ENCODE peak calls at places on chromosomes 12 and 14, in ten cellular contexts. One of them, this sample, is unnamed.

GRCh38 chr12:97575792-97576191 is 113.2 kb downstream of the RMST start:
- DNase-seq in aorta: no peak
- DNase-seq in non-pigmented ciliary epithelial cell: no peak
- DNase-seq in stimulated activated CD4-positive, alpha-beta T cell treated with anti-CD3 and anti-CD28 coated beads, Interleukin-2, amount 100 ng/mL, for 48 hours: no peak
- DNase-seq in Calu3: no peak
- DNase-seq in vagina: no peak
- DNase-seq in anterior cingulate cortex: no peak
- DNase-seq in stromal cell of bone marrow: no peak
- DNase-seq in IMR-90: no peak
- DNase-seq in activated CD4-positive, alpha-beta T cell treated with anti-CD3 and anti-CD28 coated beads, Interleukin-2, amount 50 U/mL, for 24 hours: no peak
- DNase-seq in this sample: no peak

GRCh38 chr14:91354979-91355685 is 62.5 kb downstream of the CCDC88C start:
- DNase-seq in non-pigmented ciliary epithelial cell: no peak
- DNase-seq in anterior cingulate cortex: no peak
- DNase-seq in activated CD4-positive, alpha-beta T cell treated with anti-CD3 and anti-CD28 coated beads, Interleukin-2, amount 50 U/mL, for 24 hours: no peak
- DNase-seq in stimulated activated CD4-positive, alpha-beta T cell treated with anti-CD3 and anti-CD28 coated beads, Interleukin-2, amount 100 ng/mL, for 48 hours: peak
- DNase-seq in Calu3: no peak
- DNase-seq in vagina: no peak
- DNase-seq in IMR-90: no peak
- DNase-seq in aorta: peak
- DNase-seq in stromal cell of bone marrow: no peak
- DNase-seq in this sample: no peak

GRCh38 chr12:39443704-39444234 is 849 bp upstream of the KIF21A start:
- DNase-seq in stimulated activated CD4-positive, alpha-beta T cell treated with anti-CD3 and anti-CD28 coated beads, Interleukin-2, amount 100 ng/mL, for 48 hours: no peak
- DNase-seq in aorta: no peak
- DNase-seq in IMR-90: no peak
- DNase-seq in Calu3: no peak
- DNase-seq in stromal cell of bone marrow: no peak
- DNase-seq in vagina: no peak
- DNase-seq in anterior cingulate cortex: no peak
- DNase-seq in non-pigmented ciliary epithelial cell: no peak
- DNase-seq in activated CD4-positive, alpha-beta T cell treated with anti-CD3 and anti-CD28 coated beads, Interleukin-2, amount 50 U/mL, for 24 hours: no peak
- DNase-seq in this sample: no peak

GRCh38 chr12:45204757-45205156 is 11.1 kb upstream of the ANO6 start:
- DNase-seq in stromal cell of bone marrow: no peak
- DNase-seq in IMR-90: no peak
- DNase-seq in stimulated activated CD4-positive, alpha-beta T cell treated with anti-CD3 and anti-CD28 coated beads, Interleukin-2, amount 100 ng/mL, for 48 hours: no peak
- DNase-seq in Calu3: no peak
- DNase-seq in non-pigmented ciliary epithelial cell: no peak
- DNase-seq in activated CD4-positive, alpha-beta T cell treated with anti-CD3 and anti-CD28 coated beads, Interleukin-2, amount 50 U/mL, for 24 hours: no peak
- DNase-seq in aorta: no peak
- DNase-seq in anterior cingulate cortex: no peak
- DNase-seq in vagina: no peak
- DNase-seq in this sample: no peak

GRCh38 chr12:54352022-54352531 is 12.2 kb downstream of the GPR84 start:
- DNase-seq in non-pigmented ciliary epithelial cell: no peak
- DNase-seq in stimulated activated CD4-positive, alpha-beta T cell treated with anti-CD3 and anti-CD28 coated beads, Interleukin-2, amount 100 ng/mL, for 48 hours: peak
- DNase-seq in IMR-90: peak
- DNase-seq in stromal cell of bone marrow: no peak
- DNase-seq in anterior cingulate cortex: peak
- DNase-seq in aorta: peak
- DNase-seq in activated CD4-positive, alpha-beta T cell treated with anti-CD3 and anti-CD28 coated beads, Interleukin-2, amount 50 U/mL, for 24 hours: peak
- DNase-seq in Calu3: no peak
- DNase-seq in vagina: no peak
- DNase-seq in this sample: no peak

GRCh38 chr14:99247091-99247729 is 24.8 kb downstream of the BCL11B start:
- DNase-seq in vagina: no peak
- DNase-seq in activated CD4-positive, alpha-beta T cell treated with anti-CD3 and anti-CD28 coated beads, Interleukin-2, amount 50 U/mL, for 24 hours: no peak
- DNase-seq in stromal cell of bone marrow: no peak
- DNase-seq in IMR-90: no peak
- DNase-seq in anterior cingulate cortex: no peak
- DNase-seq in aorta: no peak
- DNase-seq in non-pigmented ciliary epithelial cell: no peak
- DNase-seq in stimulated activated CD4-positive, alpha-beta T cell treated with anti-CD3 and anti-CD28 coated beads, Interleukin-2, amount 100 ng/mL, for 48 hours: no peak
- DNase-seq in Calu3: no peak
- DNase-seq in this sample: no peak

GRCh38 chr12:106091421-106091820 is 47.3 kb downstream of the NUAK1 start:
- DNase-seq in IMR-90: no peak
- DNase-seq in stimulated activated CD4-positive, alpha-beta T cell treated with anti-CD3 and anti-CD28 coated beads, Interleukin-2, amount 100 ng/mL, for 48 hours: no peak
- DNase-seq in Calu3: no peak
- DNase-seq in activated CD4-positive, alpha-beta T cell treated with anti-CD3 and anti-CD28 coated beads, Interleukin-2, amount 50 U/mL, for 24 hours: no peak
- DNase-seq in aorta: no peak
- DNase-seq in vagina: no peak
- DNase-seq in anterior cingulate cortex: no peak
- DNase-seq in stromal cell of bone marrow: no peak
- DNase-seq in non-pigmented ciliary epithelial cell: no peak
- DNase-seq in this sample: no peak

GRCh38 chr12:21478756-21479455 is 22.5 kb downstream of the RECQL start:
- DNase-seq in aorta: no peak
- DNase-seq in stimulated activated CD4-positive, alpha-beta T cell treated with anti-CD3 and anti-CD28 coated beads, Interleukin-2, amount 100 ng/mL, for 48 hours: no peak
- DNase-seq in non-pigmented ciliary epithelial cell: no peak
- DNase-seq in Calu3: no peak
- DNase-seq in anterior cingulate cortex: no peak
- DNase-seq in vagina: no peak
- DNase-seq in IMR-90: no peak
- DNase-seq in activated CD4-positive, alpha-beta T cell treated with anti-CD3 and anti-CD28 coated beads, Interleukin-2, amount 50 U/mL, for 24 hours: no peak
- DNase-seq in stromal cell of bone marrow: no peak
- DNase-seq in this sample: no peak

GRCh38 chr14:105485720-105486332 is 860 bp upstream of the CRIP1 start:
- DNase-seq in vagina: no peak
- DNase-seq in non-pigmented ciliary epithelial cell: no peak
- DNase-seq in activated CD4-positive, alpha-beta T cell treated with anti-CD3 and anti-CD28 coated beads, Interleukin-2, amount 50 U/mL, for 24 hours: no peak
- DNase-seq in stromal cell of bone marrow: no peak
- DNase-seq in IMR-90: no peak
- DNase-seq in stimulated activated CD4-positive, alpha-beta T cell treated with anti-CD3 and anti-CD28 coated beads, Interleukin-2, amount 100 ng/mL, for 48 hours: no peak
- DNase-seq in aorta: no peak
- DNase-seq in anterior cingulate cortex: no peak
- DNase-seq in Calu3: peak
- DNase-seq in this sample: peak

GRCh38 chr14:72636094-72636493 is 257.8 kb downstream of the DPF3 start:
- DNase-seq in anterior cingulate cortex: no peak
- DNase-seq in stimulated activated CD4-positive, alpha-beta T cell treated with anti-CD3 and anti-CD28 coated beads, Interleukin-2, amount 100 ng/mL, for 48 hours: no peak
- DNase-seq in activated CD4-positive, alpha-beta T cell treated with anti-CD3 and anti-CD28 coated beads, Interleukin-2, amount 50 U/mL, for 24 hours: no peak
- DNase-seq in IMR-90: peak
- DNase-seq in non-pigmented ciliary epithelial cell: no peak
- DNase-seq in Calu3: no peak
- DNase-seq in aorta: no peak
- DNase-seq in vagina: no peak
- DNase-seq in stromal cell of bone marrow: no peak
- DNase-seq in this sample: no peak

GRCh38 chr12:936377-937345 is 12.8 kb downstream of the RAD52 start:
- DNase-seq in stromal cell of bone marrow: no peak
- DNase-seq in stimulated activated CD4-positive, alpha-beta T cell treated with anti-CD3 and anti-CD28 coated beads, Interleukin-2, amount 100 ng/mL, for 48 hours: no peak
- DNase-seq in activated CD4-positive, alpha-beta T cell treated with anti-CD3 and anti-CD28 coated beads, Interleukin-2, amount 50 U/mL, for 24 hours: no peak
- DNase-seq in vagina: no peak
- DNase-seq in aorta: no peak
- DNase-seq in non-pigmented ciliary epithelial cell: no peak
- DNase-seq in IMR-90: no peak
- DNase-seq in Calu3: no peak
- DNase-seq in anterior cingulate cortex: no peak
- DNase-seq in this sample: no peak

GRCh38 chr12:55728932-55729591 is at the start of gene CD63:
- DNase-seq in stromal cell of bone marrow: peak
- DNase-seq in stimulated activated CD4-positive, alpha-beta T cell treated with anti-CD3 and anti-CD28 coated beads, Interleukin-2, amount 100 ng/mL, for 48 hours: peak
- DNase-seq in aorta: peak
- DNase-seq in IMR-90: peak
- DNase-seq in activated CD4-positive, alpha-beta T cell treated with anti-CD3 and anti-CD28 coated beads, Interleukin-2, amount 50 U/mL, for 24 hours: peak
- DNase-seq in vagina: no peak
- DNase-seq in Calu3: peak
- DNase-seq in anterior cingulate cortex: peak
- DNase-seq in non-pigmented ciliary epithelial cell: no peak
- DNase-seq in this sample: peak

GRCh38 chr12:42364692-42365091 is 38.7 kb downstream of the PPHLN1 start:
- DNase-seq in aorta: no peak
- DNase-seq in Calu3: no peak
- DNase-seq in anterior cingulate cortex: no peak
- DNase-seq in activated CD4-positive, alpha-beta T cell treated with anti-CD3 and anti-CD28 coated beads, Interleukin-2, amount 50 U/mL, for 24 hours: no peak
- DNase-seq in non-pigmented ciliary epithelial cell: no peak
- DNase-seq in vagina: no peak
- DNase-seq in stromal cell of bone marrow: no peak
- DNase-seq in stimulated activated CD4-positive, alpha-beta T cell treated with anti-CD3 and anti-CD28 coated beads, Interleukin-2, amount 100 ng/mL, for 48 hours: no peak
- DNase-seq in IMR-90: no peak
- DNase-seq in this sample: no peak

GRCh38 chr12:122903704-122904034 is 7.7 kb upstream of the VPS37B start:
- DNase-seq in Calu3: no peak
- DNase-seq in activated CD4-positive, alpha-beta T cell treated with anti-CD3 and anti-CD28 coated beads, Interleukin-2, amount 50 U/mL, for 24 hours: no peak
- DNase-seq in non-pigmented ciliary epithelial cell: no peak
- DNase-seq in aorta: no peak
- DNase-seq in vagina: no peak
- DNase-seq in IMR-90: no peak
- DNase-seq in stromal cell of bone marrow: no peak
- DNase-seq in stimulated activated CD4-positive, alpha-beta T cell treated with anti-CD3 and anti-CD28 coated beads, Interleukin-2, amount 100 ng/mL, for 48 hours: no peak
- DNase-seq in anterior cingulate cortex: no peak
- DNase-seq in this sample: no peak

GRCh38 chr12:56518570-56518969 is 3.0 kb upstream of the RBMS2 start:
- DNase-seq in vagina: no peak
- DNase-seq in non-pigmented ciliary epithelial cell: no peak
- DNase-seq in anterior cingulate cortex: no peak
- DNase-seq in activated CD4-positive, alpha-beta T cell treated with anti-CD3 and anti-CD28 coated beads, Interleukin-2, amount 50 U/mL, for 24 hours: no peak
- DNase-seq in IMR-90: peak
- DNase-seq in stromal cell of bone marrow: no peak
- DNase-seq in aorta: no peak
- DNase-seq in Calu3: no peak
- DNase-seq in stimulated activated CD4-positive, alpha-beta T cell treated with anti-CD3 and anti-CD28 coated beads, Interleukin-2, amount 100 ng/mL, for 48 hours: no peak
- DNase-seq in this sample: no peak

GRCh38 chr12:131001493-131001892 is 47.8 kb downstream of the ADGRD1 start:
- DNase-seq in stimulated activated CD4-positive, alpha-beta T cell treated with anti-CD3 and anti-CD28 coated beads, Interleukin-2, amount 100 ng/mL, for 48 hours: no peak
- DNase-seq in activated CD4-positive, alpha-beta T cell treated with anti-CD3 and anti-CD28 coated beads, Interleukin-2, amount 50 U/mL, for 24 hours: no peak
- DNase-seq in anterior cingulate cortex: no peak
- DNase-seq in aorta: peak
- DNase-seq in non-pigmented ciliary epithelial cell: no peak
- DNase-seq in Calu3: no peak
- DNase-seq in vagina: no peak
- DNase-seq in stromal cell of bone marrow: no peak
- DNase-seq in IMR-90: no peak
- DNase-seq in this sample: no peak

GRCh38 chr14:99602054-99602787 is 1.8 kb downstream of the CCDC85C start:
- DNase-seq in stimulated activated CD4-positive, alpha-beta T cell treated with anti-CD3 and anti-CD28 coated beads, Interleukin-2, amount 100 ng/mL, for 48 hours: no peak
- DNase-seq in stromal cell of bone marrow: no peak
- DNase-seq in non-pigmented ciliary epithelial cell: no peak
- DNase-seq in Calu3: peak
- DNase-seq in activated CD4-positive, alpha-beta T cell treated with anti-CD3 and anti-CD28 coated beads, Interleukin-2, amount 50 U/mL, for 24 hours: no peak
- DNase-seq in aorta: no peak
- DNase-seq in IMR-90: peak
- DNase-seq in vagina: no peak
- DNase-seq in anterior cingulate cortex: no peak
- DNase-seq in this sample: no peak

GRCh38 chr14:90275820-90276219 is 19.5 kb downstream of the PSMC1 start:
- DNase-seq in activated CD4-positive, alpha-beta T cell treated with anti-CD3 and anti-CD28 coated beads, Interleukin-2, amount 50 U/mL, for 24 hours: no peak
- DNase-seq in vagina: peak
- DNase-seq in stimulated activated CD4-positive, alpha-beta T cell treated with anti-CD3 and anti-CD28 coated beads, Interleukin-2, amount 100 ng/mL, for 48 hours: no peak
- DNase-seq in IMR-90: no peak
- DNase-seq in non-pigmented ciliary epithelial cell: peak
- DNase-seq in Calu3: no peak
- DNase-seq in aorta: no peak
- DNase-seq in stromal cell of bone marrow: peak
- DNase-seq in anterior cingulate cortex: no peak
- DNase-seq in this sample: no peak

GRCh38 chr12:108338915-108339657 is at the start of gene CMKLR1:
- DNase-seq in aorta: peak
- DNase-seq in anterior cingulate cortex: no peak
- DNase-seq in IMR-90: no peak
- DNase-seq in stimulated activated CD4-positive, alpha-beta T cell treated with anti-CD3 and anti-CD28 coated beads, Interleukin-2, amount 100 ng/mL, for 48 hours: no peak
- DNase-seq in vagina: no peak
- DNase-seq in non-pigmented ciliary epithelial cell: no peak
- DNase-seq in activated CD4-positive, alpha-beta T cell treated with anti-CD3 and anti-CD28 coated beads, Interleukin-2, amount 50 U/mL, for 24 hours: no peak
- DNase-seq in Calu3: no peak
- DNase-seq in stromal cell of bone marrow: no peak
- DNase-seq in this sample: no peak

GRCh38 chr12:31578632-31579031 is 12.3 kb downstream of the DENND5B start:
- DNase-seq in vagina: no peak
- DNase-seq in stimulated activated CD4-positive, alpha-beta T cell treated with anti-CD3 and anti-CD28 coated beads, Interleukin-2, amount 100 ng/mL, for 48 hours: no peak
- DNase-seq in Calu3: no peak
- DNase-seq in IMR-90: peak
- DNase-seq in anterior cingulate cortex: no peak
- DNase-seq in stromal cell of bone marrow: no peak
- DNase-seq in aorta: no peak
- DNase-seq in non-pigmented ciliary epithelial cell: no peak
- DNase-seq in activated CD4-positive, alpha-beta T cell treated with anti-CD3 and anti-CD28 coated beads, Interleukin-2, amount 50 U/mL, for 24 hours: no peak
- DNase-seq in this sample: no peak

GRCh38 chr14:77407158-77407557 is 16.2 kb downstream of the NOXRED1 start:
- DNase-seq in IMR-90: no peak
- DNase-seq in Calu3: no peak
- DNase-seq in aorta: no peak
- DNase-seq in vagina: no peak
- DNase-seq in stromal cell of bone marrow: no peak
- DNase-seq in non-pigmented ciliary epithelial cell: no peak
- DNase-seq in anterior cingulate cortex: no peak
- DNase-seq in stimulated activated CD4-positive, alpha-beta T cell treated with anti-CD3 and anti-CD28 coated beads, Interleukin-2, amount 100 ng/mL, for 48 hours: no peak
- DNase-seq in activated CD4-positive, alpha-beta T cell treated with anti-CD3 and anti-CD28 coated beads, Interleukin-2, amount 50 U/mL, for 24 hours: no peak
- DNase-seq in this sample: no peak

GRCh38 chr14:35347323-35348043 is 55.3 kb downstream of the PSMA6 start:
- DNase-seq in vagina: no peak
- DNase-seq in IMR-90: no peak
- DNase-seq in non-pigmented ciliary epithelial cell: no peak
- DNase-seq in stromal cell of bone marrow: no peak
- DNase-seq in stimulated activated CD4-positive, alpha-beta T cell treated with anti-CD3 and anti-CD28 coated beads, Interleukin-2, amount 100 ng/mL, for 48 hours: no peak
- DNase-seq in anterior cingulate cortex: no peak
- DNase-seq in Calu3: no peak
- DNase-seq in activated CD4-positive, alpha-beta T cell treated with anti-CD3 and anti-CD28 coated beads, Interleukin-2, amount 50 U/mL, for 24 hours: no peak
- DNase-seq in aorta: no peak
- DNase-seq in this sample: no peak

GRCh38 chr12:12716151-12716844 is 870 bp upstream of the CDKN1B start:
- DNase-seq in aorta: no peak
- DNase-seq in vagina: no peak
- DNase-seq in stromal cell of bone marrow: no peak
- DNase-seq in stimulated activated CD4-positive, alpha-beta T cell treated with anti-CD3 and anti-CD28 coated beads, Interleukin-2, amount 100 ng/mL, for 48 hours: no peak
- DNase-seq in anterior cingulate cortex: no peak
- DNase-seq in IMR-90: peak
- DNase-seq in Calu3: no peak
- DNase-seq in non-pigmented ciliary epithelial cell: no peak
- DNase-seq in activated CD4-positive, alpha-beta T cell treated with anti-CD3 and anti-CD28 coated beads, Interleukin-2, amount 50 U/mL, for 24 hours: no peak
- DNase-seq in this sample: no peak

GRCh38 chr12:108694812-108695278 is 36.5 kb downstream of the CORO1C start:
- DNase-seq in aorta: no peak
- DNase-seq in stromal cell of bone marrow: no peak
- DNase-seq in Calu3: no peak
- DNase-seq in IMR-90: peak
- DNase-seq in activated CD4-positive, alpha-beta T cell treated with anti-CD3 and anti-CD28 coated beads, Interleukin-2, amount 50 U/mL, for 24 hours: no peak
- DNase-seq in stimulated activated CD4-positive, alpha-beta T cell treated with anti-CD3 and anti-CD28 coated beads, Interleukin-2, amount 100 ng/mL, for 48 hours: no peak
- DNase-seq in vagina: no peak
- DNase-seq in non-pigmented ciliary epithelial cell: no peak
- DNase-seq in anterior cingulate cortex: no peak
- DNase-seq in this sample: no peak

This sample was measured in GM20000.